ENCODE peak calls at places on chromosome 20, in nine cellular contexts. R, Q, M, G, E, X, S, V and K are unnamed samples.
A peak's percentile ranks its signal among the peaks of the same experiment; 100 is the strongest.

GRCh38 chr20:10919549-10920140 is 245.8 kb upstream of the JAG1 start:
- DNase-seq in R (peak; percentile 80), Q (no peak), M (no peak), G (peak; percentile 81), E (peak; percentile 50), X (peak; percentile 45), S (no peak), V (no peak), K (no peak)

GRCh38 chr20:33724439-33725094 is 4.5 kb upstream of the PXMP4 start:
- DNase-seq in R (no peak), Q (no peak), M (no peak), G (no peak), E (no peak), X (no peak), S (no peak), V (no peak), K (no peak)

GRCh38 chr20:51185277-51185676 is 162.4 kb upstream of the KCNG1 start:
- DNase-seq in R (no peak), Q (no peak), M (no peak), G (no peak), E (no peak), X (no peak), S (no peak), V (no peak), K (no peak)

GRCh38 chr20:57252559-57253162 is 13.8 kb downstream of the BMP7 start:
- DNase-seq in R (no peak), Q (no peak), M (no peak), G (no peak), E (no peak), X (no peak), S (no peak), V (no peak), K (no peak)

GRCh38 chr20:46129955-46130481 is 11.9 kb downstream of the CD40 start:
- DNase-seq in R (no peak), Q (no peak), M (peak; percentile 57), G (no peak), E (no peak), X (no peak), S (no peak), V (peak; percentile 59), K (no peak)

GRCh38 chr20:47546184-47547033 is 44.7 kb downstream of the NCOA3 start:
- DNase-seq in R (peak; percentile 79), Q (no peak), M (no peak), G (no peak), E (no peak), X (no peak), S (no peak), V (no peak), K (no peak)

GRCh38 chr20:34268851-34269668 is 27.8 kb downstream of the ASIP start:
- DNase-seq in R (peak; percentile 19), Q (no peak), M (no peak), G (peak; percentile 52), E (peak; percentile 35), X (no peak), S (peak; percentile 7), V (no peak), K (no peak)

GRCh38 chr20:45429618-45430017 is 13.7 kb downstream of the PIGT start:
- DNase-seq in R (no peak), Q (no peak), M (no peak), G (no peak), E (no peak), X (no peak), S (no peak), V (no peak), K (no peak)

GRCh38 chr20:1310087-1310486 is 18.9 kb downstream of the SDCBP2 start:
- DNase-seq in R (no peak), Q (no peak), M (no peak), G (no peak), E (no peak), X (no peak), S (no peak), V (no peak), K (no peak)

GRCh38 chr20:427849-428657 is 20.0 kb downstream of the RBCK1 start:
- DNase-seq in R (no peak), Q (no peak), M (no peak), G (peak; percentile 32), E (no peak), X (no peak), S (no peak), V (no peak), K (no peak)

GRCh38 chr20:45041464-45042337 is 59.2 kb downstream of the KCNS1 start:
- DNase-seq in R (peak; percentile 37), Q (no peak), M (no peak), G (no peak), E (no peak), X (no peak), S (no peak), V (no peak), K (no peak)

GRCh38 chr20:51132286-51132810 is 109.4 kb upstream of the KCNG1 start:
- DNase-seq in R (no peak), Q (no peak), M (no peak), G (no peak), E (no peak), X (no peak), S (no peak), V (no peak), K (no peak)

GRCh38 chr20:32468313-32468640 is 110.1 kb downstream of the ASXL1 start:
- DNase-seq in R (no peak), Q (no peak), M (no peak), G (no peak), E (no peak), X (no peak), S (no peak), V (no peak), K (no peak)

GRCh38 chr20:17525650-17526049 is 5.5 kb downstream of the BFSP1 start:
- DNase-seq in R (no peak), Q (no peak), M (peak; percentile 45), G (no peak), E (no peak), X (no peak), S (no peak), V (no peak), K (no peak)

GRCh38 chr20:41139227-41140093 is 2.1 kb downstream of the PLCG1 start:
- DNase-seq in R (no peak), Q (no peak), M (no peak), G (no peak), E (no peak), X (no peak), S (no peak), V (no peak), K (no peak)

GRCh38 chr20:41142241-41142640 is 4.9 kb downstream of the PLCG1 start:
- DNase-seq in R (no peak), Q (no peak), M (no peak), G (no peak), E (no peak), X (no peak), S (no peak), V (no peak), K (no peak)

GRCh38 chr20:41140226-41141133 is 3.1 kb downstream of the PLCG1 start:
- DNase-seq in R (no peak), Q (no peak), M (no peak), G (no peak), E (no peak), X (no peak), S (no peak), V (no peak), K (no peak)

GRCh38 chr20:41142914-41143313 is 5.6 kb downstream of the PLCG1 start:
- DNase-seq in R (no peak), Q (no peak), M (no peak), G (no peak), E (no peak), X (no peak), S (peak; percentile 28), V (no peak), K (no peak)

DNA sequence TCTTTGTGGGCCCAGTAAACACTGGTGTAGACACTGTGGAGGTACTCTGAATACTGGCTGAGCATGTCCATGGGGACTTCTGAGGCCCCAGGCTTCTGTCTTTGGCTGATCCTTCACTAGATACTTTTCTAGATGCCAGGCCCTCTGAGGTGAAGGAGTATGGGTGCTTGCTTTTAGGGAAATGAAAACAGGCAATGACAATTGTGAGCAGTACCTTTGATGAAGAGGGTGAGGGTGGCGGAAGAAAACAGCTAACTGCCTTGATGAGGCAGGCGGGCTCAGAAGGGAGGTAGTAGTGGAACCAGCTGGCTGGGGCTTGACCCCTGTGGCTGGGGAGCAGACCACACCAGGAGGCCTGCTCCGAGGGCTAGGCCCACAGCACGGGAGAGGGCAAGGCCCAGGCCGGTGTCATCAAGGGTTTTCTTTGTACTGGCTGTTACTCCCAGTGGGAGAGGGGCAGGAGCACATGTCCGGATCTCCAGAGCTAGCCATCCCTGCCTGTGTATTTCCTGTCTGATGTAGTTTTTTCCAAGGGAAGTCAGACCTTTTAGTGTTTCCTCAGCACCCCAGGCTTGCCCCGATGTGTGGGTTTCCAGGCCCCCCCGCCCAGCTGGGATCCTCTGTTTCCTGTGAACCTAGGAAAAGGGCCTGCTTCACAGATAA is 3.9 kb downstream of the PLCG1 start:
- DNase-seq in R (peak; percentile 72), Q (no peak), M (no peak), G (no peak), E (peak; percentile 74), X (no peak), S (no peak), V (no peak), K (peak; percentile 72)
- H3K4me1 ChIP-seq in R (peaks cover 16% of the 10 kb centered on the region), Q (peaks cover 81% of the 10 kb centered on the region), M (peaks cover 39% of the 10 kb centered on the region), G (no peaks in the 10 kb centered on the region), E (peaks cover 46% of the 10 kb centered on the region), X (no peaks in the 10 kb centered on the region), S (peaks cover 79% of the 10 kb centered on the region), V (peaks cover 48% of the 10 kb centered on the region), K (no peaks in the 10 kb centered on the region)

DNA sequence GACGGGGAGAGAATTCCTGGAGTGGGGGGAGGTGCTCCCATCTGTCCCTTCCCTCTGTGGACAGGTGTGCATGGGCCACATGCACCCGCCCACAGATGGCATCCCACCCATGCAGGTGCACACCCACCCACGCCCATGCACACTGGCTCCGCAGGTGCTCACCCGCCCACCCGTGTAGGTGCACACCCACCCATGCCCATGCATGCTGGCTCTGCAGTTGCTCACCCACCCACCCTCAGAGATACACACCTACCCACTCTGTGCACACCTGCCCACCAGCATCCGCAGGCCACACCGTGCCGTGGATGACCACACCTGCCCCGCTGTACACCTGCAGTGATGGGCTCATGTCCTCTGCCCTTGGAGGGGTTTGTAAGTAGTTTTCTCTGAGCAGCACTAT is 132.0 kb downstream of the PHACTR3 start:
- DNase-seq in R (no peak), Q (no peak), M (no peak), G (peak; percentile 23), E (no peak), X (no peak), S (no peak), V (no peak), K (no peak)
- H3K4me1 ChIP-seq in R (no peaks in the 10 kb centered on the region), Q (no peaks in the 10 kb centered on the region), M (no peaks in the 10 kb centered on the region), G (no peaks in the 10 kb centered on the region), E (no peaks in the 10 kb centered on the region), X (no peaks in the 10 kb centered on the region), S (no peaks in the 10 kb centered on the region), V (no peaks in the 10 kb centered on the region), K (no peaks in the 10 kb centered on the region)

DNA sequence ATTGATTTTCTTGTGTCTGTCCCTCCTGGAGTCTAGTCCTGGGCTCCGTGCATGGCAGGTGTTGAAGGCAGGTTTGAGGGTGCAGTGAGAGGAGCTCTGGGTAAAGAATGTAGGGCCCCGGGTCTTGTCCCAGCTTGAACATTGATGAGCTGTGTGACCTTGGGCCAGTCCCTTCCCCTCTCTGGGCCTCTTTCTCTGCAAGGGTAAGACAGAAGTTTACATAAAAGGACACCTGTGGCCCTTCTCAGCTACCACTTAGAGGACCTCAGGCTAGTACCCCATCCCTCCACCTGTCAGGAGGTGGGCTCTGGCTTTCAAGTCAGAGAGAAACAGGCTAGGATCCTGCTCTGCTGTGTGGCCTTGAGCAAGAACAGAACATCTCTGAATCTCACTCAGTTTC is 55.3 kb upstream of the CTNNBL1 start:
- DNase-seq in R (no peak), Q (no peak), M (no peak), G (no peak), E (no peak), X (no peak), S (no peak), V (no peak), K (no peak)
- H3K4me1 ChIP-seq in R (no peaks in the 10 kb centered on the region), Q (no peaks in the 10 kb centered on the region), M (no peaks in the 10 kb centered on the region), G (no peaks in the 10 kb centered on the region), E (no peaks in the 10 kb centered on the region), X (no peaks in the 10 kb centered on the region), S (no peaks in the 10 kb centered on the region), V (no peaks in the 10 kb centered on the region), K (no peaks in the 10 kb centered on the region)

GRCh38 chr20:43870484-43870883 is 44.2 kb upstream of the TOX2 start:
- DNase-seq in R (peak; percentile 36), Q (no peak), M (no peak), G (no peak), E (no peak), X (no peak), S (no peak), V (no peak), K (no peak)
- H3K4me1 ChIP-seq in R (no peaks in the 10 kb centered on the region), Q (no peaks in the 10 kb centered on the region), M (no peaks in the 10 kb centered on the region), G (no peaks in the 10 kb centered on the region), E (no peaks in the 10 kb centered on the region), X (no peaks in the 10 kb centered on the region), S (no peaks in the 10 kb centered on the region), V (no peaks in the 10 kb centered on the region), K (no peaks in the 10 kb centered on the region)